ENCODE peak calls at places on chromosomes 5 and 9, in five cellular contexts. C, U, S, E and V are unnamed samples. For H3K9me3 and H3K27me3, the result is how much of the 10 kb centered on the place peaks cover.

GRCh38 chr9:136565075-136565721 is 19.4 kb upstream of the NOTCH1 start:
- DNase-seq in C (no peak), U (peak), S (peak), E (no peak), V (no peak)

GRCh38 chr5:9766581-9766980 is 136.4 kb upstream of the TAS2R1 start:
- DNase-seq in C (no peak), U (no peak), S (no peak), E (no peak), V (no peak)

GRCh38 chr9:85900504-85901201 is 40.3 kb upstream of the NAA35 start:
- DNase-seq in C (no peak), U (no peak), S (no peak), E (peak), V (peak)

GRCh38 chr9:104808030-104808614 is 44.2 kb downstream of the NIPSNAP3B start:
- DNase-seq in C (no peak), U (no peak), S (no peak), E (no peak), V (no peak)

GRCh38 chr9:32906213-32906612 is 95.2 kb downstream of the APTX start:
- DNase-seq in C (no peak), U (no peak), S (no peak), E (no peak), V (no peak)

GRCh38 chr9:91341258-91341746 is 20.4 kb downstream of the AUH start:
- DNase-seq in C (no peak), U (no peak), S (no peak), E (no peak), V (no peak)

GRCh38 chr9:26524225-26524624 is 368.4 kb downstream of the CAAP1 start:
- DNase-seq in C (no peak), U (no peak), S (no peak), E (no peak), V (no peak)

GRCh38 chr5:57804007-57804444 is 321.4 kb upstream of the ACTBL2 start:
- DNase-seq in C (no peak), U (no peak), S (no peak), E (no peak), V (no peak)

GRCh38 chr5:61886214-61886613 is 419.8 kb upstream of the KIF2A start:
- DNase-seq in C (no peak), U (no peak), S (no peak), E (no peak), V (no peak)

GRCh38 chr5:68270576-68270975 is 55.0 kb downstream of the PIK3R1 start:
- DNase-seq in C (no peak), U (no peak), S (no peak), E (no peak), V (no peak)

GRCh38 chr9:81521892-81522291 is 167.5 kb downstream of the TLE1 start:
- DNase-seq in C (peak), U (no peak), S (no peak), E (no peak), V (no peak)

GRCh38 chr5:57986746-57987145 is 473.1 kb downstream of the PLK2 start:
- DNase-seq in C (no peak), U (no peak), S (no peak), E (no peak), V (no peak)

GRCh38 chr9:116687762-116688160 is 656 bp downstream of the TRIM32 start:
- DNase-seq in C (no peak), U (no peak), S (no peak), E (no peak), V (no peak)

GRCh38 chr5:6712582-6713273 is 504 bp upstream of the TENT4A start:
- DNase-seq in C (peak), U (peak), S (peak), E (peak), V (no peak)

GRCh38 chr9:3398232-3398648 is 127.6 kb downstream of the RFX3 start:
- DNase-seq in C (no peak), U (no peak), S (no peak), E (no peak), V (no peak)

GRCh38 chr9:132993511-132993939 is 15.0 kb downstream of the GFI1B start:
- DNase-seq in C (peak), U (no peak), S (no peak), E (no peak), V (no peak)

GRCh38 chr5:101531031-101531430 is 627.9 kb upstream of the ST8SIA4 start:
- DNase-seq in C (no peak), U (no peak), S (no peak), E (no peak), V (no peak)

GRCh38 chr5:21143686-21144085 is 1155.7 kb upstream of the CDH18 start:
- DNase-seq in C (no peak), U (no peak), S (no peak), E (no peak), V (no peak)

GRCh38 chr9:99050924-99051323 is 54.0 kb upstream of the TGFBR1 start:
- DNase-seq in C (no peak), U (no peak), S (no peak), E (no peak), V (no peak)

GRCh38 chr5:181153814-181154213 is 6.4 kb downstream of the OR2V2 start:
- DNase-seq in C (no peak), U (no peak), S (no peak), E (no peak), V (no peak)

GRCh38 chr5:159805021-159805420 is 111.3 kb upstream of the ADRA1B start:
- DNase-seq in C (no peak), U (no peak), S (peak), E (no peak), V (no peak)

GRCh38 chr9:125121156-125121555 is 22.2 kb downstream of the SCAI start:
- DNase-seq in C (peak), U (no peak), S (no peak), E (no peak), V (no peak)

GRCh38 chr9:136572003-136572595 is 26.3 kb upstream of the NOTCH1 start:
- DNase-seq in C (peak), U (peak), S (peak), E (no peak), V (no peak)

GRCh38 chr5:65205016-65205415 is 276.7 kb downstream of the ADAMTS6 start:
- DNase-seq in C (no peak), U (no peak), S (no peak), E (no peak), V (no peak)

GRCh38 chr5:15073453-15073852 is 201.9 kb upstream of the ANKH start:
- DNase-seq in C (no peak), U (no peak), S (no peak), E (no peak), V (no peak)

GRCh38 chr5:1006656-1007071 is 1.9 kb upstream of the NKD2 start:
- DNase-seq in C (no peak), U (peak), S (peak), E (no peak), V (no peak)

GRCh38 chr5:54651482-54652076 is 134.0 kb downstream of the SNX18 start:
- DNase-seq in C (no peak), U (peak), S (peak), E (no peak), V (no peak)

GRCh38 chr5:7876867-7877266 is 7.9 kb downstream of the MTRR start:
- DNase-seq in C (no peak), U (no peak), S (no peak), E (no peak), V (no peak)

GRCh38 chr5:143605403-143606005 is 202.0 kb upstream of the NR3C1 start:
- DNase-seq in C (no peak), U (no peak), S (no peak), E (no peak), V (no peak)
- H3K9me3 ChIP-seq in C (under half), U (under half), S (under half), E (under half), V (under half)

DNA sequence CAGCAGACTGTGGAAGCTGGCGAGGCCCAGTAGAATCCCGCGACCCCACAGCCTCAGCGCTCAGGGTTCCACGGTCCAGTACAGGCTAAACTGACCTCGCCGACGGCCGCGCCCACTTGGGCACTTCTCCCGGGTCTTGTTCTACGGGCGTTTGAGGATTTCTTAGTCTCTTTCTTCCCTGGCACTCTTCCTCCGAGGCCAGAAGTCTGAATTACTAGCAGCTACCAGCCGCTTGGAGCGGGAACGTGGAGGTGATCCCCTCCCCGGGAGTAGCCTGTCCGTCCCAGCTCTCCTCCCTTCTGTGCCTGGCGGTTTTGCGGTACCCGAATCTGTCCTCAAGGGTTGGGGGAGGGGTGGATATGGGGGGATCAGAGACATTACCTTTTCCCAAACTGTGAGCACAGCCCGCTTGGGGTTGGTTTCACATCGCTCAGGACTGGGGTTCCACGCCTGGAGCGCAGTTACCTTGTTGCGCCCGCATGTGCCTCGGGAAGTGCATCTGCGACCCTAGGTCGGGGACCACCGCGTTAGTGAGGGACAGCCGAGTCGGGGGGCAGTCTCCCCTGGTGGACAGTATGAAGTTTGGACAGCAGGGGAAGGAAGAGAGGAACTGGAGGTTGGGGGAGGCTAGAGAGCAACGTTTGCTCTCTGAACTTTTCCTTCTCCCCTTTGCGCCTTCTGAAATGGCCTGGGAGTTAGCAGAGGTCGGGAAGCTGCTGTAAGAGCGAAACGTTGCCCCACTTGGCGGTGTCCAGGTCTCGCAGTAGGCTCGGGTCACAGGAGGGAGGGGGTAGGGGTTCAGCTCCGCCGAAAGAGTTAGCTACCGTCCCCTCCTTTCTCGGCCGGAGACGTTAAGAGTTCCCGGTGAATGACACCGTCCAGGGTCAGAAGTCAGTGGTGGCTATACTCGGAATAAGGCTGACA is 190.8 kb downstream of the MEF2C start:
- DNase-seq in C (no peak), U (no peak), S (no peak), E (no peak), V (no peak)
- H3K27me3 ChIP-seq in C (under half), U (half or more), S (half or more), E (under half), V (half or more)

DNA sequence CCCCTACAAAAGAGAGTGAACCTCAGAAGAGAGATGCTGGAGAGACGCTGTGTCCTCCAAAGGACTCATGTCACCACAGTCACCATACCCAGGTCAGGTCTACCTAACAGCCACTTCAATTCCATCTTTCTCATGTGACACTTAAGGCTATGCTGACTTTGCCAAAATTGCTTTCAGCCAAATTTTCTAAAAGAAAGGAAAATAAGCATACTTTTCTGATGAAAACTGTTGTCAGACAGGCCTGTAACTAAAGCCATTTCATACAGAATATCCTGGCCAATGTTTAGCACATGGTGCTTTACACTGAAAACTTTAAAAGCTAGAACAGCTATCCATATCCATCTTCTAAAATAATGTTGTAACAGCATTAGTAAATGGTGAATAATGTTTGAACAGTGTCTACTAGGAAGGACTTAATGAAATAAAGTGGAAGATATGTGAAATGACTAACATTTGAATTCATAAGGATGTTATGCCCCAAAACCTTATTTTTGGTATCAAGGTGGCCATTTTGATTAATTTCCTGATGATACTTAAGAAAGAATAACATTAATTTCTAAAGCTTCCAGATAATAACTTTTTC is 97.2 kb downstream of the NFIB start:
- DNase-seq in C (no peak), U (no peak), S (no peak), E (no peak), V (no peak)
- H3K27ac ChIP-seq in C (no peak), U (no peak), S (no peak), E (no peak), V (no peak)

GRCh38 chr9:65411336-65411735 is 126.3 kb upstream of the FOXD4L5 start:
- DNase-seq in C (no peak), U (no peak), S (no peak), E (no peak), V (no peak)

GRCh38 chr9:65405253-65405652 is 120.2 kb upstream of the FOXD4L5 start:
- DNase-seq in C (no peak), U (no peak), S (no peak), E (no peak), V (no peak)

GRCh38 chr9:65409471-65409980 is 124.5 kb upstream of the FOXD4L5 start:
- DNase-seq in C (no peak), U (no peak), S (no peak), E (no peak), V (no peak)

GRCh38 chr9:65411901-65412300 is 126.9 kb upstream of the FOXD4L5 start:
- DNase-seq in C (no peak), U (no peak), S (no peak), E (no peak), V (no peak)

DNA sequence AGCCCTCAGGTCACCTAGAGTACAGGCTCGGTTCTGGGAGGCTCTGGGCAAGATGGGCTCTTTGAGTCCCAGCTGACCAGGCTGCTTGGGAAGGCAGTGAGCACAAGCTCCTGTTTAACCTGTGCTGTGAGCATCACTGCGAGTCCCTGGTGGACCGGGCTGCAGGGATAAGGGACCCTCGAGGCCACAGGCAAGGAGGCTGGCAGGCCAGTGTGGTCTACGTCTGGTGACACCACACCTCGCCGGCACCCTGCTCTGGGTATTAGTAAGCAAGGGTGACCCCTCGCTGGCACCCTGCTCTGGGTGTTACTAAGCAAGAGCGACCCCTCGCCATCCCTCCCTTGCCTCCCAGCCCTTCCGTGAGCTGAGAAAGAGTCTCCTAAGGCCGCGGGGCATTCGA is 125.9 kb upstream of the FOXD4L5 start:
- DNase-seq in C (no peak), U (no peak), S (no peak), E (no peak), V (no peak)
- H3K9me3 ChIP-seq in C (under half), U (under half), S (under half), E (under half), V (under half)

GRCh38 chr5:31880460-31880859 is 241.5 kb downstream of the PDZD2 start:
- DNase-seq in C (no peak), U (no peak), S (no peak), E (no peak), V (no peak)
- H3K27me3 ChIP-seq in C (under half), U (under half), S (under half), E (under half), V (under half)

GRCh38 chr5:178431777-178432155 is 158.4 kb downstream of the COL23A1 start:
- DNase-seq in C (no peak), U (no peak), S (no peak), E (no peak), V (no peak)

GRCh38 chr5:178429541-178430186 is 160.5 kb downstream of the COL23A1 start:
- DNase-seq in C (no peak), U (no peak), S (no peak), E (no peak), V (no peak)

GRCh38 chr5:178430187-178431062 is 159.8 kb downstream of the COL23A1 start:
- DNase-seq in C (peak), U (no peak), S (no peak), E (no peak), V (no peak)

GRCh38 chr5:178432421-178433272 is 157.5 kb downstream of the COL23A1 start:
- DNase-seq in C (no peak), U (no peak), S (no peak), E (no peak), V (no peak)

DNA sequence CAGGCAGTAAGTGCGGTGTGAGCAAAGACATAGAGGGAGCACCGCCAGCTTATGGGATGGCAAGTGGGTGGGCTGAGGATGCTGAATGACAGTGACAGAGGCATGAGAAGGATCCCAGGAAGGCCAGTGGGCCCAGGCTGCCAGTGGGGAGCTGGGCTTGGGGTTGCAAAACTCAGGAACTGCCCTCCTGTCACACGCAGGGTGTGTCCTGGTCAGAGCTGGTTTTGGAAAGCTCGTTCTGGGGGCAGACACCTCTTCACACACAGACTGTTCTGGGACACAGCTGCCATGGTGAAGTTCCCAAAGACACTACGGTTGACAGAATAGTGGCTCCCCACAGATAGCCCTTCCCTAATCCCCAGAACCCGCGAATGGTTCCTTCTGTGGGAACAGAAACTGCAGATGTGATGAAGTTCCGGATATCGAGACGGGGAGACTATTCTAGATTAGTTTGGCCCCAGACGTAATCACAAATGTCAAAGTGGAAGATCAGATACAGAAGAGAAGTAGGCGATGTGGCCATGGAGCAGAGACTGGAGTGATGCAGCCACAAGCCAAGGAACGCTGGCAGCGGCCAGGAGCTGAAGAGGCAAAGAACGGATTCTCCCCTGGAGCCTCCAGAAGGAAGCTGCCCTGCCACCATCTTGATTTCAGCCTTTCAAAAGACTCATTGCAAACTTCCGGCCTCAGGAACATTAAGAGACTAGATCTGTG is 159.0 kb downstream of the COL23A1 start:
- DNase-seq in C (no peak), U (no peak), S (no peak), E (no peak), V (no peak)
- H3K27ac ChIP-seq in C (no peak), U (no peak), S (no peak), E (no peak), V (no peak)